ENCODE peak calls at places on chromosomes 1 and 21, in four cellular contexts. P is stimulated activated CD4-positive, alpha-beta T cell treated with anti-CD3 and anti-CD28 coated beads, Interleukin-15, amount 100 ng/mL, for 1 hour; W is body of pancreas; E is RPMI7951. O is an unnamed sample.

GRCh38 chr1:199129247-199129646 is 490.4 kb downstream of the PTPRC start:
- DNase-seq in W (no peak), E (no peak), P (no peak), O (no peak)

GRCh38 chr1:172719694-172720138 is 60.8 kb downstream of the FASLG start:
- DNase-seq in W (no peak), P (no peak), E (peak), O (no peak)

GRCh38 chr1:198330982-198331620 is 174.3 kb downstream of the NEK7 start:
- DNase-seq in W (no peak), E (no peak), P (no peak), O (no peak)

GRCh38 chr1:155029513-155030242 is 3.9 kb downstream of the DCST2 start:
- DNase-seq in W (no peak), E (no peak), P (no peak), O (no peak)

GRCh38 chr1:154434346-154435075 is 29.4 kb downstream of the IL6R start:
- DNase-seq in W (peak), E (no peak), P (no peak), O (no peak)

GRCh38 chr1:67522793-67523192 is 92.6 kb upstream of the SERBP1 start:
- DNase-seq in W (no peak), E (no peak), P (no peak), O (no peak)

GRCh38 chr1:92538048-92538412 is 51.3 kb upstream of the GFI1 start:
- DNase-seq in W (no peak), P (no peak), E (peak), O (no peak)

GRCh38 chr1:62448221-62448933 is 11.5 kb downstream of the USP1 start:
- DNase-seq in P (no peak), E (no peak), W (no peak), O (no peak)

GRCh38 chr1:155197901-155198546 is 9.7 kb downstream of the THBS3 start:
- DNase-seq in W (no peak), E (no peak), P (no peak), O (no peak)

GRCh38 chr1:231684333-231685244 is 58.0 kb downstream of the DISC1 start:
- DNase-seq in E (no peak), W (no peak), P (no peak), O (no peak)

GRCh38 chr1:245070836-245071615 is 83.8 kb upstream of the KIF26B start:
- DNase-seq in E (no peak), W (no peak), P (no peak), O (no peak)

GRCh38 chr1:221759436-221759835 is 17.5 kb upstream of the DUSP10 start:
- DNase-seq in E (no peak), W (no peak), P (no peak), O (no peak)

GRCh38 chr21:32538147-32538792 is 47.1 kb downstream of the TCP10L start:
- DNase-seq in W (no peak), P (no peak), E (no peak), O (peak)

GRCh38 chr1:205056188-205056611 is 13.2 kb downstream of the CNTN2 start:
- DNase-seq in P (no peak), E (no peak), W (no peak), O (no peak)

GRCh38 chr1:25802915-25803314 is 2.9 kb downstream of the SELENON start:
- DNase-seq in P (no peak), W (no peak), E (no peak), O (no peak)

GRCh38 chr1:161487483-161487827 is 17.8 kb upstream of the FCGR2A start:
- DNase-seq in E (peak), W (peak), P (no peak), O (no peak)

GRCh38 chr1:170881268-170882265 is 53.8 kb upstream of the MROH9 start:
- DNase-seq in W (no peak), P (no peak), E (peak), O (no peak)

GRCh38 chr1:58785424-58786058 is 1.7 kb upstream of the JUN start:
- DNase-seq in E (peak), W (peak), P (peak), O (peak)

GRCh38 chr1:62391369-62391971 is 45.4 kb upstream of the USP1 start:
- DNase-seq in W (peak), P (no peak), E (no peak), O (no peak)

GRCh38 chr1:212040629-212041028 is 5.1 kb downstream of the DTL start:
- DNase-seq in P (no peak), W (no peak), E (peak), O (no peak)

GRCh38 chr1:179881642-179882252 is 338 bp upstream of the TOR1AIP1 start:
- DNase-seq in E (peak), P (no peak), W (peak), O (no peak)

GRCh38 chr1:160567858-160568682 is 11.2 kb downstream of the CD84 start:
- DNase-seq in W (no peak), E (no peak), P (peak), O (peak)

GRCh38 chr1:45669859-45670655 is 16.3 kb downstream of the GPBP1L1 start:
- DNase-seq in P (no peak), W (no peak), E (no peak), O (no peak)

GRCh38 chr1:167447521-167448136 is 70.7 kb downstream of the CD247 start:
- DNase-seq in W (peak), P (peak), E (no peak), O (no peak)

GRCh38 chr1:31576201-31576669 is at the start of gene TINAGL1:
- DNase-seq in E (peak), W (peak), P (no peak), O (peak)